ENCODE peak calls at places on chromosomes 6 and 20, in four cellular contexts. A is transverse colon, Y is AG10803, S is cardiac muscle cell. E is an unnamed sample.

GRCh38 chr6:159105716-159106115 is 60.9 kb upstream of the TAGAP start:
- DNase-seq in A (no peak), S (no peak), Y (no peak), E (no peak)

GRCh38 chr6:131682427-131682826 is 18.8 kb downstream of the OR2A4 start:
- DNase-seq in S (no peak), A (no peak), Y (no peak), E (no peak)

GRCh38 chr6:30781697-30782424 is 37.5 kb upstream of the IER3 start:
- DNase-seq in A (peak), S (peak), Y (peak), E (peak)

GRCh38 chr6:143677891-143678737 is at the start of gene PHACTR2:
- DNase-seq in S (peak), Y (peak), A (peak), E (peak)

GRCh38 chr6:11994875-11995461 is 17.1 kb upstream of the HIVEP1 start:
- DNase-seq in S (no peak), Y (no peak), A (no peak), E (no peak)

GRCh38 chr6:155946860-155947259 is 491.2 kb upstream of the NOX3 start:
- DNase-seq in A (no peak), S (no peak), Y (no peak), E (no peak)

GRCh38 chr20:32155017-32155965 is 45.8 kb downstream of the TM9SF4 start:
- DNase-seq in S (peak), Y (peak), A (peak), E (peak)

GRCh38 chr20:61728326-61728725 is 337.4 kb downstream of the TAF4 start:
- DNase-seq in Y (no peak), S (no peak), A (no peak), E (no peak)

GRCh38 chr6:137692806-137693205 is 174.3 kb upstream of the TNFAIP3 start:
- DNase-seq in S (no peak), A (no peak), Y (peak), E (no peak)

GRCh38 chr6:128964233-128964755 is 81.4 kb downstream of the LAMA2 start:
- DNase-seq in Y (no peak), S (no peak), A (no peak), E (no peak)

GRCh38 chr20:22698443-22698842 is 114.1 kb upstream of the FOXA2 start:
- DNase-seq in S (no peak), A (no peak), Y (no peak), E (no peak)

GRCh38 chr6:6317386-6317785 is 3.1 kb downstream of the F13A1 start:
- DNase-seq in S (no peak), Y (no peak), A (no peak), E (no peak)

GRCh38 chr6:6323352-6323751 is 2.9 kb upstream of the F13A1 start:
- DNase-seq in A (no peak), S (no peak), Y (no peak), E (no peak)

GRCh38 chr6:6317825-6318733 is 2.4 kb downstream of the F13A1 start:
- DNase-seq in Y (no peak), S (peak), A (no peak), E (no peak)

GRCh38 chr6:6320901-6321300 is 439 bp upstream of the F13A1 start:
- DNase-seq in A (no peak), S (no peak), Y (peak), E (no peak)

DNA sequence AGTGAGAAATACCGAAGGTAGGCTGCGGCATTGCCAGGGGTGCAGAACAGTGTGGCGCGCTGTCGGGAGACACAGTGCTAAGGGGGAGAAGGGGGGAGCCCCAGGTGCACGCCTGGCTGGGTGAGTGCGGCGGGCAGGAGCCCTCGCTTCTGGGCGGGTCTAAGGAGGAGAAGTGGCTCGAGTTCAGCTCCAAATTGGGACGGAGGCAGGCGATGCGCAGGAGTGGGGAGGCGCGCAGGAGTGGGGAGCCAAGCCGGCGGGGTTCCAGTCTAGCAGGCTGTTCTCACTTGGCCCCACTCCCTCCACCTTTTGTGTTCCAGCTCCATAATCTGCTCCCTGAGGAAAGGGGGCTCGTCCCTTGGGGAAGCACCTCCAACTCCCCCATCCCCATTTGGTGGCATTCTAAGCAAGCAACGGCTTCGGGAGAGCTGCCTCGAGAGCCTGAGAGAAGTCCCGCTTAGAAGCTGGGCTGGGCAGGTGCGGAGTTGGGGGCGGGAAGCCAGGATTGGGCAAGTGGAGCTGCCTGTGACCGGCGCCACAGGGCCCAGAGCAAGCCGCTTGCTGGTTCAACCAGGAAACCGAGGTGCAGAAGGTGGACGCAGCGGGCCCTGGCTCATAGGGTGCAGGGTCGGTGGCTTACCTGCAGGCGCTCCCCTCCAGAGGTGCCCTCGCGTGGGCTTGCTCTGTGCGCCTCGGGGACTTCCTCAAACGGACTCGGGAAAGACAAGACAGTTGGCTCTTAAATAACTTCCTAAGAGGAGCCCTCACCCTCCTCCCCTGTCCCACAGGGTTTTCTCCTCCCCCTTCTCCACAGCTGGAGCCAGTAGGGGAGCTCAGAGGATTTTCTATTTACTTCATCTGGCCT is at the start of gene F13A1:
- DNase-seq in A (peak), S (no peak), Y (no peak), E (no peak)
- H3K4me3 ChIP-seq in A (no peak), S (peak), Y (no peak), E (no peak)

DNA sequence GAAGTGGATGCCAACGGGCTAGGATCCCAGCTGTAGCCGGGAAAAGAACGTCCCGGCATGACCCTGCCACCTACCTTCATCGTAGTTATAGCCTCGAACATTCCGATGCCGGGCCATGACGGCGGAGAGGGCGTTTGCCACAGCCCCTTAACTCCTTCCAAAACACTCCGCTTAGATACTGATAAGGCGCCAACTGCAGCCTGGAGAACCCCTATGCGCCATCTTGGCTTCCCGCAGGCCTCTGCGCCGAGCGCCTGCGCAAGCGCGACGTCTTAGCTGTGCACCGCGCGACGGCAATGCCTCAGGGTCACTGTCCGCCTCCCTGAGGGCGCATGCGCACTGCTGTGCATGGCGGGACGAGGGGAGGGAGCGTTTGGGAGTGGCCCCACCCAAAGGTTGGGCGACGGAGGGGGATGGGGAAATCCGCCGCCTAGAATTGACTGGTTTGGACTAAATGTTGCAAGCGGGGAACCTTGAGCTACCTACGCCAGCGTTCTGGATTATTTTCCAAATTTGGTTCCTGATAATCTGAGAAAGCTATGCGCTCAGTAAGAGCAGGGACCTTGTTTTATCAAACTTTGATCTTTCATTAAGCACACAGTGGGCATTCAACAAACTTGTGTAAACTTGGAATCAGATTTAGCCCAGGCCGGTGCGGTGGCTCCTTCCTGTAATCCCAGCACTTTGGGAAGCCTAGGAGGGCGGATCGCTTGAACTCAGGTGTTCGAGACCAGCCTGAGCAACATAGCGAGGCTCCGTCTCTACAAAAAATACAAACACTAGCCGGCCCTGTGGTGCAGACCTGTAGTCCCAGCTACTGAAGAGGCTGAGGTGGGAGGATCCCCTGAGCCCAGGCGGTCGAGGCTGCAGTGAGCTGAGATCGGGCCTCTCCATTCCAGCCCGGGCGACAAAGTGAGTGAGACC is at the start of gene HBS1L:
- DNase-seq in Y (peak), S (peak), A (peak), E (peak)
- TF ChIP-seq CTCF in Y (no peak), S (no peak), A (no peak), E (no peak)

GRCh38 chr6:157236040-157236725 is 87.1 kb downstream of the TMEM242 start:
- DNase-seq in Y (no peak), A (no peak), S (peak), E (no peak)
- H3K4me3 ChIP-seq in Y (peak), A (peak), S (peak), E (peak)

DNA sequence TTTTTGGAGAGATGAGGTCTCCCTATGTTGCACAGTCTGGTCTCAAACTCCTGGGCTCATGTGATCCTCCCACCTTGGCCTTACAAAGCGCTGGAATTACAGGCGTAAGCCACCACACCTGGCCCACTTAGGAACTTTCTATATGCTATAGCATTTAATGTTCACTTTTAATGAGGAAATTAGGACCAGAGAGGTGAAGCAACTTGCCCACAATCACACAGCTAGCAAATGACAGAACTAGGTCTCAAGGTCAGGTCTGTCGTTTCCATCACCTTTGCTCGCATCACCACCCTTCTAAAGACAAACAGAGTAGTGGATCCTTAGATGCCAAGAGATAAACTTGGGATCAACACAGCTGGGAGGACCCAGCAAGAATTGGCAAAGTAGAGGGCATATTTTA is 381.7 kb downstream of the CD83 start:
- DNase-seq in Y (no peak), A (no peak), S (no peak), E (no peak)
- TF ChIP-seq CTCF in Y (no peak), A (no peak), S (no peak), E (no peak)

DNA sequence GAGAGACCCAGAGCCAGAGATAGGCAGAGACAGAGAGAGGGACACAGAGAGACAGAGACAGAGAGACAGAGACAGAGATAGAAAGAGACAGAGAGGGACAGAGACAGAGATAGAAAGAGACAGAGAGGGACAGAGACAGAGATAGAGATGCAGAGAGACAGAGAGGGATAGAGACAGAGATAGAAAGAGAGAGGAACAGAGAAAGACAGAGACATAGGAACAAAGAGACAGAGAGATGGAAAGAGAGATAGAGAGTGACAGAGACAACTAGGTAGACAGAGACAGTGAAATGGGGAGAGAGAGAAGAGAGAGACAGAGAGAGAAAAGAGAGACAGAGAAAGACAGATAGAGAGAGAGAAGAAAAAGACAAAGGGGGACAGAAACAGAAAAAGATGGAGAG is 165.4 kb upstream of the FOXQ1 start:
- DNase-seq in S (no peak), Y (no peak), A (no peak), E (no peak)
- H3K4me3 ChIP-seq in S (no peak), Y (no peak), A (no peak), E (no peak)

DNA sequence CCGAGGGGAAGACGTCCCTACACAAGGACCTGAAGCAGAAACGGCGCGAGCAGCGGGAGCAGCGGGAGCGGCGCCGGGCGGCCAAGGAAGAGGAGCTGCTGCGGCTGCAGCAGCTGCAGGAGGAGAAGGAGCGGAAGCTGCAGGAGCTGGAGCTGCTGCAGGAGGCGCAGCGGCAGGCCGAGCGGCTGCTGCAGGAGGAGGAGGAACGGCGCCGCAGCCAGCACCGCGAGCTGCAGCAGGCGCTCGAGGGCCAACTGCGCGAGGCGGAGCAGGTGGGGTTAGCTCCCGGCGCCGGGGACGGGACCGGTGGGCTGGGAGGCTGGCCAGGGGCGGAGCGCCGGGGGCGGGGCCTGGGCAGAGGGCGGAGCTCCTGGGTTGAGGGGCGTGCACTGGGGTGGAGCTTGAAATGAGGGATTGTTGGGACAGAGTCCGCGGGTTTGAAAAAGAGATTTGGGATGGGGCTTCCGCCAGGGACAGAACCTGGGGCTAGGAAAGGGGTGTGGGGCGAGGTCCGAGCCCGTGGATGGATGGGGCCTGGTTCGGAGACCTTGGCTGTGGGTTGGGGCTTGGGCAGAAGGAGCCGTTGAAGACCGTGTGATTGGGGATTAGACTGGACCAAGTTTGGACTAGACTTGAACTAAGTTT is 20.7 kb downstream of the DEF6 start:
- DNase-seq in A (peak), S (peak), Y (peak), E (peak)
- TF ChIP-seq CTCF in A (no peak), S (no peak), Y (peak), E (no peak)

GRCh38 chr6:108156180-108156937 is 9.5 kb upstream of the NR2E1 start:
- DNase-seq in Y (no peak), A (no peak), S (no peak), E (no peak)

GRCh38 chr6:108156938-108157233 is 8.9 kb upstream of the NR2E1 start:
- DNase-seq in A (no peak), S (no peak), Y (no peak), E (no peak)

GRCh38 chr6:108160009-108160408 is 5.8 kb upstream of the NR2E1 start:
- DNase-seq in A (no peak), Y (no peak), S (no peak), E (no peak)

GRCh38 chr6:108157972-108158441 is 7.8 kb upstream of the NR2E1 start:
- DNase-seq in A (no peak), S (no peak), Y (no peak), E (no peak)

DNA sequence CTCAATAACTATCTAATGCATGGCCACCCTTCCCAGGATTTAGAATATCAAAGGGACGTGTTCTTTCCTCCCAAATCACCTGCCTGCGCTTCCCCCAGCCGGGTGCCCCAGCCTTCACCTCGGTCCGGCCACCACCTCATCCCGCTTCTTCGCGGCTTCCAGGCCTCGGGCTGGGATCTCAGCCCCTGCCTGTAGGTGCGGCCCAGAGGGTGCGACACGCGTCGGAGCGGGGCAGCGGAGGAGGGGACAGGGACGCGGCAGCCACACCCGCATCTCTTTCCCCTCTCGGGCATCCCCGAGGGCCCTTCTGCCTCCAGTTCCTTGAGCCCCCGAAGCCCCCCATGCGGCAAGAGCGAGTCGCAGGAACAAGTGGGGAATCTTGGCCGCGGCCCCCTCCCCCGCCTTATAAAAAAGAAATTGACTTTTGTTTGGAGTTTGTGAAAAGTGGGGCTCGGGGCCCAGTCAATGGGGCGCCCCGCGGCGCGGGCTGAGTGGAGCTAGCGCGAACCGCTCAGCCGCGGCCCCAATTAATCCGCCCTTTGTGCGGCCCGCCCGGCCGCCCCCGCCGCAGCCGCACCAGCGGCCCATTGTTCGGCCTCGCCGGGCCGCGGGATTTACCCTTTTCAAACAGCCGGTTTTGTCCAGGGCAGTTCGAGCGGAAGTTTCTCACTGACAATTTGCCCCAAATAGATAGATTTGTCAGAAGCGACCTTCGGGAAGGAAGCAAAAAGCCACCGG is 8.4 kb upstream of the NR2E1 start:
- DNase-seq in S (no peak), Y (no peak), A (no peak), E (no peak)
- H3K4me3 ChIP-seq in S (peak), Y (no peak), A (no peak), E (peak)

E was measured in colonic mucosa.